ENCODE peak calls at places on chromosomes 6 and 20, in ten cellular contexts. One of them, this sample, is unnamed.

GRCh38 chr6:47169785-47170685 is 127.9 kb upstream of the ADGRF1 start:
- DNase-seq in NAMALWA: no peak
- DNase-seq in stimulated activated CD4-positive, alpha-beta T cell treated with anti-CD3 and anti-CD28 coated beads, Interleukin-4, amount 100 ng/mL, for 48 hours: no peak
- DNase-seq in stimulated activated CD8-positive, alpha-beta memory T cell treated with anti-CD3 and anti-CD28 coated beads, Interleukin-4, amount 100 ng/mL, for 24 hours: no peak
- DNase-seq in A172: no peak
- DNase-seq in dermis microvascular lymphatic vessel endothelial cell: no peak
- DNase-seq in T1000: no peak
- DNase-seq in Panc1: no peak
- DNase-seq in left cardiac atrium: no peak
- DNase-seq in HCT116: no peak
- DNase-seq in this sample: no peak

GRCh38 chr20:39607124-39607523 is 645.0 kb downstream of the DHX35 start:
- DNase-seq in NAMALWA: no peak
- DNase-seq in stimulated activated CD4-positive, alpha-beta T cell treated with anti-CD3 and anti-CD28 coated beads, Interleukin-4, amount 100 ng/mL, for 48 hours: no peak
- DNase-seq in stimulated activated CD8-positive, alpha-beta memory T cell treated with anti-CD3 and anti-CD28 coated beads, Interleukin-4, amount 100 ng/mL, for 24 hours: no peak
- DNase-seq in A172: no peak
- DNase-seq in dermis microvascular lymphatic vessel endothelial cell: no peak
- DNase-seq in T1000: peak
- DNase-seq in Panc1: no peak
- DNase-seq in left cardiac atrium: no peak
- DNase-seq in HCT116: no peak
- DNase-seq in this sample: no peak

GRCh38 chr20:23414526-23415188 is 6.6 kb downstream of the NAPB start:
- DNase-seq in NAMALWA: no peak
- DNase-seq in stimulated activated CD4-positive, alpha-beta T cell treated with anti-CD3 and anti-CD28 coated beads, Interleukin-4, amount 100 ng/mL, for 48 hours: no peak
- DNase-seq in stimulated activated CD8-positive, alpha-beta memory T cell treated with anti-CD3 and anti-CD28 coated beads, Interleukin-4, amount 100 ng/mL, for 24 hours: no peak
- DNase-seq in A172: no peak
- DNase-seq in dermis microvascular lymphatic vessel endothelial cell: no peak
- DNase-seq in T1000: no peak
- DNase-seq in Panc1: no peak
- DNase-seq in left cardiac atrium: no peak
- DNase-seq in HCT116: no peak
- DNase-seq in this sample: no peak

GRCh38 chr20:54268941-54269340 is 61.1 kb downstream of the PFDN4 start:
- DNase-seq in NAMALWA: no peak
- DNase-seq in stimulated activated CD4-positive, alpha-beta T cell treated with anti-CD3 and anti-CD28 coated beads, Interleukin-4, amount 100 ng/mL, for 48 hours: no peak
- DNase-seq in stimulated activated CD8-positive, alpha-beta memory T cell treated with anti-CD3 and anti-CD28 coated beads, Interleukin-4, amount 100 ng/mL, for 24 hours: no peak
- DNase-seq in A172: no peak
- DNase-seq in dermis microvascular lymphatic vessel endothelial cell: no peak
- DNase-seq in T1000: no peak
- DNase-seq in Panc1: no peak
- DNase-seq in left cardiac atrium: no peak
- DNase-seq in HCT116: no peak
- DNase-seq in this sample: no peak

GRCh38 chr20:31260326-31260932 is 3.0 kb downstream of the DEFB115 start:
- DNase-seq in NAMALWA: peak
- DNase-seq in stimulated activated CD4-positive, alpha-beta T cell treated with anti-CD3 and anti-CD28 coated beads, Interleukin-4, amount 100 ng/mL, for 48 hours: no peak
- DNase-seq in stimulated activated CD8-positive, alpha-beta memory T cell treated with anti-CD3 and anti-CD28 coated beads, Interleukin-4, amount 100 ng/mL, for 24 hours: no peak
- DNase-seq in A172: peak
- DNase-seq in dermis microvascular lymphatic vessel endothelial cell: no peak
- DNase-seq in T1000: no peak
- DNase-seq in Panc1: peak
- DNase-seq in left cardiac atrium: no peak
- DNase-seq in HCT116: peak
- DNase-seq in this sample: no peak

GRCh38 chr6:31586013-31586412 is at the start of gene LST1:
- DNase-seq in NAMALWA: no peak
- DNase-seq in stimulated activated CD4-positive, alpha-beta T cell treated with anti-CD3 and anti-CD28 coated beads, Interleukin-4, amount 100 ng/mL, for 48 hours: no peak
- DNase-seq in stimulated activated CD8-positive, alpha-beta memory T cell treated with anti-CD3 and anti-CD28 coated beads, Interleukin-4, amount 100 ng/mL, for 24 hours: no peak
- DNase-seq in A172: no peak
- DNase-seq in dermis microvascular lymphatic vessel endothelial cell: no peak
- DNase-seq in T1000: no peak
- DNase-seq in Panc1: no peak
- DNase-seq in left cardiac atrium: peak
- DNase-seq in HCT116: no peak
- DNase-seq in this sample: no peak

GRCh38 chr20:10916312-10916711 is 242.5 kb upstream of the JAG1 start:
- DNase-seq in NAMALWA: no peak
- DNase-seq in stimulated activated CD4-positive, alpha-beta T cell treated with anti-CD3 and anti-CD28 coated beads, Interleukin-4, amount 100 ng/mL, for 48 hours: no peak
- DNase-seq in stimulated activated CD8-positive, alpha-beta memory T cell treated with anti-CD3 and anti-CD28 coated beads, Interleukin-4, amount 100 ng/mL, for 24 hours: no peak
- DNase-seq in A172: no peak
- DNase-seq in dermis microvascular lymphatic vessel endothelial cell: no peak
- DNase-seq in T1000: no peak
- DNase-seq in Panc1: no peak
- DNase-seq in left cardiac atrium: no peak
- DNase-seq in HCT116: no peak
- DNase-seq in this sample: no peak

GRCh38 chr6:39206250-39206721 is 23.0 kb downstream of the KCNK5 start:
- DNase-seq in NAMALWA: no peak
- DNase-seq in stimulated activated CD4-positive, alpha-beta T cell treated with anti-CD3 and anti-CD28 coated beads, Interleukin-4, amount 100 ng/mL, for 48 hours: no peak
- DNase-seq in stimulated activated CD8-positive, alpha-beta memory T cell treated with anti-CD3 and anti-CD28 coated beads, Interleukin-4, amount 100 ng/mL, for 24 hours: no peak
- DNase-seq in A172: no peak
- DNase-seq in dermis microvascular lymphatic vessel endothelial cell: no peak
- DNase-seq in T1000: no peak
- DNase-seq in Panc1: no peak
- DNase-seq in left cardiac atrium: no peak
- DNase-seq in HCT116: no peak
- DNase-seq in this sample: no peak

GRCh38 chr6:20808984-20809383 is 274.7 kb downstream of the CDKAL1 start:
- DNase-seq in NAMALWA: no peak
- DNase-seq in stimulated activated CD4-positive, alpha-beta T cell treated with anti-CD3 and anti-CD28 coated beads, Interleukin-4, amount 100 ng/mL, for 48 hours: no peak
- DNase-seq in stimulated activated CD8-positive, alpha-beta memory T cell treated with anti-CD3 and anti-CD28 coated beads, Interleukin-4, amount 100 ng/mL, for 24 hours: no peak
- DNase-seq in A172: no peak
- DNase-seq in dermis microvascular lymphatic vessel endothelial cell: no peak
- DNase-seq in T1000: no peak
- DNase-seq in Panc1: no peak
- DNase-seq in left cardiac atrium: no peak
- DNase-seq in HCT116: no peak
- DNase-seq in this sample: no peak

GRCh38 chr6:33885121-33886057 is 81.6 kb upstream of the MLN start:
- DNase-seq in NAMALWA: no peak
- DNase-seq in stimulated activated CD4-positive, alpha-beta T cell treated with anti-CD3 and anti-CD28 coated beads, Interleukin-4, amount 100 ng/mL, for 48 hours: no peak
- DNase-seq in stimulated activated CD8-positive, alpha-beta memory T cell treated with anti-CD3 and anti-CD28 coated beads, Interleukin-4, amount 100 ng/mL, for 24 hours: no peak
- DNase-seq in A172: peak
- DNase-seq in dermis microvascular lymphatic vessel endothelial cell: no peak
- DNase-seq in T1000: peak
- DNase-seq in Panc1: peak
- DNase-seq in left cardiac atrium: no peak
- DNase-seq in HCT116: peak
- DNase-seq in this sample: no peak

GRCh38 chr6:13863699-13864155 is 49.4 kb upstream of the MCUR1 start:
- DNase-seq in NAMALWA: no peak
- DNase-seq in stimulated activated CD4-positive, alpha-beta T cell treated with anti-CD3 and anti-CD28 coated beads, Interleukin-4, amount 100 ng/mL, for 48 hours: no peak
- DNase-seq in stimulated activated CD8-positive, alpha-beta memory T cell treated with anti-CD3 and anti-CD28 coated beads, Interleukin-4, amount 100 ng/mL, for 24 hours: no peak
- DNase-seq in A172: no peak
- DNase-seq in dermis microvascular lymphatic vessel endothelial cell: no peak
- DNase-seq in T1000: no peak
- DNase-seq in Panc1: no peak
- DNase-seq in left cardiac atrium: no peak
- DNase-seq in HCT116: no peak
- DNase-seq in this sample: peak

GRCh38 chr20:59042151-59042795 is at the start of gene PRELID3B:
- DNase-seq in NAMALWA: peak
- DNase-seq in stimulated activated CD4-positive, alpha-beta T cell treated with anti-CD3 and anti-CD28 coated beads, Interleukin-4, amount 100 ng/mL, for 48 hours: no peak
- DNase-seq in stimulated activated CD8-positive, alpha-beta memory T cell treated with anti-CD3 and anti-CD28 coated beads, Interleukin-4, amount 100 ng/mL, for 24 hours: peak
- DNase-seq in A172: no peak
- DNase-seq in dermis microvascular lymphatic vessel endothelial cell: no peak
- DNase-seq in T1000: no peak
- DNase-seq in Panc1: no peak
- DNase-seq in left cardiac atrium: no peak
- DNase-seq in HCT116: no peak
- DNase-seq in this sample: peak

GRCh38 chr6:56757585-56757984 is 114.9 kb upstream of the DST start:
- DNase-seq in NAMALWA: no peak
- DNase-seq in stimulated activated CD4-positive, alpha-beta T cell treated with anti-CD3 and anti-CD28 coated beads, Interleukin-4, amount 100 ng/mL, for 48 hours: no peak
- DNase-seq in stimulated activated CD8-positive, alpha-beta memory T cell treated with anti-CD3 and anti-CD28 coated beads, Interleukin-4, amount 100 ng/mL, for 24 hours: no peak
- DNase-seq in A172: peak
- DNase-seq in dermis microvascular lymphatic vessel endothelial cell: no peak
- DNase-seq in T1000: no peak
- DNase-seq in Panc1: peak
- DNase-seq in left cardiac atrium: no peak
- DNase-seq in HCT116: no peak
- DNase-seq in this sample: no peak

GRCh38 chr6:14190596-14191224 is 73.1 kb downstream of the CD83 start:
- DNase-seq in NAMALWA: no peak
- DNase-seq in stimulated activated CD4-positive, alpha-beta T cell treated with anti-CD3 and anti-CD28 coated beads, Interleukin-4, amount 100 ng/mL, for 48 hours: no peak
- DNase-seq in stimulated activated CD8-positive, alpha-beta memory T cell treated with anti-CD3 and anti-CD28 coated beads, Interleukin-4, amount 100 ng/mL, for 24 hours: no peak
- DNase-seq in A172: no peak
- DNase-seq in dermis microvascular lymphatic vessel endothelial cell: no peak
- DNase-seq in T1000: no peak
- DNase-seq in Panc1: no peak
- DNase-seq in left cardiac atrium: no peak
- DNase-seq in HCT116: no peak
- DNase-seq in this sample: no peak

GRCh38 chr20:57877995-57878394 is 168.2 kb upstream of the PMEPA1 start:
- DNase-seq in NAMALWA: no peak
- DNase-seq in stimulated activated CD4-positive, alpha-beta T cell treated with anti-CD3 and anti-CD28 coated beads, Interleukin-4, amount 100 ng/mL, for 48 hours: no peak
- DNase-seq in stimulated activated CD8-positive, alpha-beta memory T cell treated with anti-CD3 and anti-CD28 coated beads, Interleukin-4, amount 100 ng/mL, for 24 hours: no peak
- DNase-seq in A172: no peak
- DNase-seq in dermis microvascular lymphatic vessel endothelial cell: no peak
- DNase-seq in T1000: no peak
- DNase-seq in Panc1: no peak
- DNase-seq in left cardiac atrium: no peak
- DNase-seq in HCT116: no peak
- DNase-seq in this sample: no peak

GRCh38 chr6:5335020-5335419 is 73.7 kb downstream of the FARS2 start:
- DNase-seq in NAMALWA: peak
- DNase-seq in stimulated activated CD4-positive, alpha-beta T cell treated with anti-CD3 and anti-CD28 coated beads, Interleukin-4, amount 100 ng/mL, for 48 hours: no peak
- DNase-seq in stimulated activated CD8-positive, alpha-beta memory T cell treated with anti-CD3 and anti-CD28 coated beads, Interleukin-4, amount 100 ng/mL, for 24 hours: no peak
- DNase-seq in A172: no peak
- DNase-seq in dermis microvascular lymphatic vessel endothelial cell: no peak
- DNase-seq in T1000: no peak
- DNase-seq in Panc1: no peak
- DNase-seq in left cardiac atrium: no peak
- DNase-seq in HCT116: no peak
- DNase-seq in this sample: no peak

GRCh38 chr6:153096031-153096430 is 35.1 kb downstream of the RGS17 start:
- DNase-seq in NAMALWA: no peak
- DNase-seq in stimulated activated CD4-positive, alpha-beta T cell treated with anti-CD3 and anti-CD28 coated beads, Interleukin-4, amount 100 ng/mL, for 48 hours: no peak
- DNase-seq in stimulated activated CD8-positive, alpha-beta memory T cell treated with anti-CD3 and anti-CD28 coated beads, Interleukin-4, amount 100 ng/mL, for 24 hours: no peak
- DNase-seq in A172: no peak
- DNase-seq in dermis microvascular lymphatic vessel endothelial cell: no peak
- DNase-seq in T1000: no peak
- DNase-seq in Panc1: no peak
- DNase-seq in left cardiac atrium: no peak
- DNase-seq in HCT116: no peak
- DNase-seq in this sample: no peak

GRCh38 chr20:49810491-49811190 is 2.0 kb upstream of the SLC9A8 start:
- DNase-seq in NAMALWA: no peak
- DNase-seq in stimulated activated CD4-positive, alpha-beta T cell treated with anti-CD3 and anti-CD28 coated beads, Interleukin-4, amount 100 ng/mL, for 48 hours: no peak
- DNase-seq in stimulated activated CD8-positive, alpha-beta memory T cell treated with anti-CD3 and anti-CD28 coated beads, Interleukin-4, amount 100 ng/mL, for 24 hours: no peak
- DNase-seq in A172: no peak
- DNase-seq in dermis microvascular lymphatic vessel endothelial cell: no peak
- DNase-seq in T1000: no peak
- DNase-seq in Panc1: no peak
- DNase-seq in left cardiac atrium: no peak
- DNase-seq in HCT116: no peak
- DNase-seq in this sample: peak

This sample was measured in PC-9.